ENCODE peak calls at places on chromosomes 4 and X, in ten cellular contexts. P, E, N, R, X, I, V, W, Q and D are unnamed samples.

GRCh38 chrX:134191276-134191675 is 45.7 kb upstream of the CCDC160 start:
- DNase-seq in R (no peak), X (no peak), W (no peak), E (no peak), V (no peak), I (no peak), P (no peak), N (no peak), Q (no peak), D (no peak)

GRCh38 chr4:188008377-188008776 is 12.8 kb downstream of the ZFP42 start:
- DNase-seq in V (no peak), E (no peak), R (no peak), N (peak), P (no peak), I (no peak), W (no peak), X (no peak), Q (peak), D (peak)

GRCh38 chrX:53997751-53998150 is 46.5 kb downstream of the PHF8 start:
- DNase-seq in Q (no peak), X (no peak), R (no peak), E (no peak), W (no peak), P (no peak), V (no peak), I (no peak), N (no peak), D (no peak)

GRCh38 chr4:80045831-80046230 is 27.2 kb downstream of the ANTXR2 start:
- DNase-seq in E (no peak), X (no peak), I (no peak), W (no peak), R (no peak), P (no peak), N (peak), V (no peak), Q (peak), D (peak)

GRCh38 chr4:138034871-138035270 is 207.3 kb downstream of the SLC7A11 start:
- DNase-seq in W (no peak), I (no peak), X (no peak), E (no peak), R (no peak), Q (peak), P (no peak), N (peak), V (no peak), D (peak)

GRCh38 chr4:72255269-72255668 is 223.5 kb downstream of the NPFFR2 start:
- DNase-seq in P (no peak), I (no peak), W (no peak), Q (no peak), X (no peak), E (no peak), V (no peak), R (no peak), N (no peak), D (no peak)

GRCh38 chrX:122868626-122869025 is 315.5 kb upstream of the GRIA3 start:
- DNase-seq in X (no peak), W (no peak), E (no peak), I (no peak), N (no peak), P (no peak), Q (no peak), V (no peak), R (no peak), D (no peak)

GRCh38 chr4:8919651-8920288 is 48.1 kb upstream of the HMX1 start:
- DNase-seq in X (no peak), N (no peak), R (no peak), P (peak), V (no peak), I (no peak), Q (no peak), E (no peak), W (peak), D (no peak)

GRCh38 chrX:118595501-118596042 is 100.0 kb downstream of the DOCK11 start:
- DNase-seq in E (no peak), W (no peak), P (no peak), X (no peak), V (no peak), N (peak), I (no peak), R (no peak), Q (no peak), D (no peak)

GRCh38 chr4:99685234-99685633 is 27.6 kb upstream of the C4orf54 start:
- DNase-seq in I (no peak), X (no peak), W (no peak), E (no peak), R (no peak), V (no peak), N (no peak), P (no peak), Q (no peak), D (no peak)

GRCh38 chr4:3192827-3193226 is 56.1 kb upstream of the MSANTD1 start:
- DNase-seq in E (no peak), N (no peak), Q (no peak), V (no peak), W (peak), I (no peak), X (no peak), P (no peak), R (no peak), D (no peak)

GRCh38 chrX:54447461-54447860 is 7.3 kb downstream of the TSR2 start:
- DNase-seq in X (no peak), Q (peak), V (no peak), P (no peak), N (peak), I (no peak), R (no peak), E (no peak), W (no peak), D (no peak)

GRCh38 chr4:110049951-110050925 is 137.6 kb downstream of the EGF start:
- DNase-seq in W (no peak), R (no peak), Q (peak), N (peak), I (peak), P (peak), X (peak), V (peak), E (peak), D (peak)

GRCh38 chr4:139950568-139950967 is 203.4 kb downstream of the MAML3 start:
- DNase-seq in I (no peak), X (no peak), N (peak), R (no peak), V (no peak), P (peak), Q (peak), E (no peak), W (no peak), D (no peak)

GRCh38 chr4:86089053-86089452 is 270.8 kb downstream of the MAPK10 start:
- DNase-seq in P (no peak), Q (no peak), I (no peak), X (no peak), N (no peak), V (no peak), E (no peak), R (no peak), W (no peak), D (no peak)

GRCh38 chr4:155305619-155306018 is 71.1 kb downstream of the MAP9 start:
- DNase-seq in N (no peak), I (no peak), P (no peak), R (no peak), X (no peak), E (no peak), V (no peak), W (no peak), Q (no peak), D (no peak)

GRCh38 chr4:51853027-51853682 is 10.2 kb downstream of the DCUN1D4 start:
- DNase-seq in I (peak), V (no peak), Q (no peak), N (peak), X (no peak), W (no peak), P (no peak), E (no peak), R (no peak), D (no peak)

GRCh38 chr4:119209077-119209476 is 3.4 kb upstream of the USP53 start:
- DNase-seq in P (peak), W (no peak), X (peak), Q (peak), V (no peak), N (peak), E (peak), I (peak), R (no peak), D (peak)

GRCh38 chrX:7132335-7133035 is 15.0 kb upstream of the STS start:
- DNase-seq in I (peak), E (no peak), P (no peak), X (no peak), V (no peak), R (peak), W (peak), N (peak), Q (peak), D (peak)

GRCh38 chrX:111035256-111035655 is 60.7 kb upstream of the PAK3 start:
- DNase-seq in Q (no peak), X (no peak), R (no peak), P (no peak), E (no peak), V (no peak), N (no peak), I (no peak), W (no peak), D (no peak)

GRCh38 chrX:154502098-154502497 is 11.7 kb upstream of the SLC10A3 start:
- DNase-seq in P (no peak), E (no peak), I (no peak), N (no peak), R (no peak), X (no peak), W (no peak), Q (no peak), V (no peak), D (no peak)

GRCh38 chr4:83125738-83126141 is 11.2 kb upstream of the PLAC8 start:
- DNase-seq in I (no peak), E (no peak), X (peak), W (no peak), V (peak), R (peak), P (no peak), N (no peak), Q (no peak), D (no peak)

GRCh38 chrX:132692066-132692465 is 203.2 kb upstream of the MBNL3 start:
- DNase-seq in W (no peak), Q (peak), X (no peak), R (no peak), V (no peak), P (no peak), I (no peak), N (no peak), E (no peak), D (no peak)

GRCh38 chr4:100593933-100594332 is 76.1 kb upstream of the EMCN start:
- DNase-seq in Q (no peak), N (no peak), R (no peak), W (no peak), I (no peak), V (no peak), E (no peak), P (no peak), X (no peak), D (no peak)

GRCh38 chr4:90357117-90357710 is 230.0 kb downstream of the CCSER1 start:
- DNase-seq in V (no peak), R (no peak), E (no peak), N (peak), X (no peak), W (no peak), P (peak), Q (peak), I (no peak), D (peak)

GRCh38 chrX:120671963-120672362 is 42.1 kb upstream of the C1GALT1C1 start:
- DNase-seq in X (no peak), V (no peak), I (no peak), W (no peak), Q (peak), E (no peak), R (no peak), P (no peak), N (peak), D (no peak)

GRCh38 chr4:38243385-38244053 is 283.3 kb downstream of the PTTG2 start:
- DNase-seq in P (no peak), I (no peak), E (no peak), R (no peak), V (no peak), X (no peak), N (peak), W (no peak), Q (peak), D (no peak)

GRCh38 chrX:104565791-104566687 is at the start of gene IL1RAPL2:
- DNase-seq in X (no peak), W (no peak), E (no peak), R (peak), P (no peak), N (peak), Q (peak), I (peak), V (no peak), D (no peak)

GRCh38 chr4:103306870-103307345 is 108.8 kb upstream of the CENPE start:
- DNase-seq in N (no peak), W (no peak), I (peak), R (no peak), Q (peak), E (no peak), X (no peak), V (no peak), P (no peak), D (no peak)